ENCODE peak calls at places on chromosomes 1 and 21, in nine cellular contexts. W is Calu3; Y is GM19239; C is central memory CD8-positive, alpha-beta T cell; P is cerebellum; V is GM13976; K is K562; O is AG08396; N is HT-29. B is an unnamed sample.

GRCh38 chr1:67371681-67372080 is 58.5 kb downstream of the SERBP1 start:
- DNase-seq in K (no peak), O (no peak), C (no peak), P (no peak), W (no peak), N (no peak), Y (no peak), V (no peak), B (no peak)

GRCh38 chr1:173353346-173353745 is 123.8 kb upstream of the PRDX6 start:
- DNase-seq in P (no peak), O (no peak), K (no peak), V (no peak), Y (no peak), N (no peak), W (no peak), C (no peak), B (no peak)

GRCh38 chr1:92240034-92240433 is 22.3 kb downstream of the C1orf146 start:
- DNase-seq in N (no peak), Y (no peak), V (no peak), P (peak), O (no peak), K (no peak), C (no peak), W (no peak), B (no peak)

GRCh38 chr1:21873761-21874160 is 61.7 kb downstream of the LDLRAD2 start:
- DNase-seq in P (no peak), Y (no peak), V (no peak), K (no peak), W (no peak), N (no peak), C (no peak), O (no peak), B (no peak)

GRCh38 chr21:42833439-42833815 is 45.9 kb downstream of the WDR4 start:
- DNase-seq in C (peak), N (peak), P (peak), V (peak), W (peak), O (peak), Y (no peak), K (peak), B (no peak)

GRCh38 chr1:206489980-206490534 is 17.3 kb upstream of the RASSF5 start:
- DNase-seq in V (peak), P (peak), Y (peak), K (peak), W (peak), N (peak), C (peak), O (peak), B (peak)

GRCh38 chr1:8941906-8942305 is 3.8 kb upstream of the CA6 start:
- DNase-seq in P (no peak), O (peak), N (peak), K (no peak), V (no peak), C (no peak), W (no peak), Y (no peak), B (peak)

GRCh38 chr1:11501491-11501897 is 22.5 kb downstream of the DISP3 start:
- DNase-seq in W (no peak), Y (no peak), P (no peak), V (no peak), K (peak), C (no peak), N (no peak), O (no peak), B (no peak)